ENCODE peak calls at places on chromosomes 13 and 19, in seven cellular contexts. Z is sigmoid colon, B is tibial nerve, H is transverse colon, P is SK-N-SH, Y is upper lobe of left lung, N is ovary. O is an unnamed sample.

GRCh38 chr19:3818479-3818878 is 32.3 kb upstream of the MATK start:
- DNase-seq in Z (no peak), B (no peak), H (no peak), P (no peak), Y (no peak), N (no peak), O (no peak)

GRCh38 chr19:34985249-34986022 is 14.7 kb upstream of the GRAMD1A start:
- DNase-seq in Z (no peak), B (no peak), H (no peak), P (no peak), Y (no peak), N (no peak), O (no peak)

GRCh38 chr13:110405597-110406450 is 98.7 kb downstream of the COL4A2 start:
- DNase-seq in Z (no peak), B (no peak), H (no peak), P (no peak), Y (no peak), N (no peak), O (no peak)

GRCh38 chr13:26502826-26503225 is 54.7 kb upstream of the WASF3 start:
- DNase-seq in Z (peak; percentile 80), B (no peak), H (no peak), P (no peak), Y (no peak), N (no peak), O (no peak)

GRCh38 chr13:114097893-114098688 is 34.3 kb downstream of the RASA3 start:
- DNase-seq in Z (peak; percentile 57), B (peak; percentile 8), H (peak; percentile 7), P (peak; percentile 83), Y (peak; percentile 62), N (no peak), O (no peak)

GRCh38 chr13:64305246-64305645 is 2889.6 kb upstream of the PCDH20 start:
- DNase-seq in Z (no peak), B (no peak), H (no peak), P (no peak), Y (no peak), N (no peak), O (no peak)

GRCh38 chr19:10226376-10227214 is 4.5 kb downstream of the S1PR2 start:
- DNase-seq in Z (peak; percentile 96), B (peak; percentile 72), H (peak; percentile 58), P (peak; percentile 92), Y (peak; percentile 88), N (peak; percentile 92), O (peak; percentile 95)

GRCh38 chr13:113645329-113645728 is 12.7 kb downstream of the ATP4B start:
- DNase-seq in Z (no peak), B (no peak), H (peak; percentile 6), P (no peak), Y (no peak), N (no peak), O (no peak)

GRCh38 chr13:59562924-59563323 is 600.8 kb downstream of the DIAPH3 start:
- DNase-seq in Z (no peak), B (no peak), H (no peak), P (no peak), Y (no peak), N (no peak), O (no peak)

GRCh38 chr13:20911037-20911436 is 8.5 kb upstream of the XPO4 start:
- DNase-seq in Z (no peak), B (no peak), H (no peak), P (no peak), Y (no peak), N (no peak), O (no peak)

GRCh38 chr19:28874742-28875141 is 338.2 kb downstream of the UQCRFS1 start:
- DNase-seq in Z (no peak), B (no peak), H (no peak), P (no peak), Y (no peak), N (no peak), O (no peak)

GRCh38 chr19:16198363-16198636 is 589 bp downstream of the AP1M1 start:
- DNase-seq in Z (no peak), B (no peak), H (peak; percentile 40), P (no peak), Y (peak; percentile 88), N (no peak), O (no peak)

GRCh38 chr13:107669356-107669755 is 546.0 kb downstream of the LIG4 start:
- DNase-seq in Z (no peak), B (no peak), H (no peak), P (no peak), Y (no peak), N (no peak), O (no peak)

GRCh38 chr13:84400711-84401110 is 518.4 kb upstream of the SLITRK1 start:
- DNase-seq in Z (no peak), B (no peak), H (no peak), P (no peak), Y (no peak), N (no peak), O (no peak)

GRCh38 chr13:51729853-51730553 is 74.0 kb downstream of the DHRS12 start:
- DNase-seq in Z (peak; percentile 86), B (no peak), H (peak; percentile 19), P (no peak), Y (no peak), N (peak; percentile 48), O (no peak)

GRCh38 chr19:5645409-5645808 is 22.5 kb downstream of the SAFB start:
- DNase-seq in Z (peak; percentile 42), B (no peak), H (no peak), P (no peak), Y (no peak), N (no peak), O (no peak)

GRCh38 chr19:3367572-3368440 is 1.4 kb downstream of the NFIC start:
- DNase-seq in Z (no peak), B (no peak), H (no peak), P (peak; percentile 56), Y (no peak), N (no peak), O (no peak)

GRCh38 chr19:48490980-48491792 is 20.4 kb downstream of the LMTK3 start:
- DNase-seq in Z (no peak), B (no peak), H (peak; percentile 66), P (peak; percentile 82), Y (peak; percentile 83), N (peak; percentile 52), O (no peak)

GRCh38 chr19:10773969-10774368 is 56.1 kb downstream of the DNM2 start:
- DNase-seq in Z (no peak), B (no peak), H (no peak), P (no peak), Y (no peak), N (no peak), O (no peak)

GRCh38 chr13:113670541-113670940 is 3.5 kb downstream of the GRK1 start:
- DNase-seq in Z (peak; percentile 36), B (no peak), H (peak; percentile 3), P (no peak), Y (peak; percentile 56), N (peak; percentile 5), O (no peak)

GRCh38 chr19:12985049-12985776 is 10.1 kb upstream of the NFIX start:
- DNase-seq in Z (peak; percentile 82), B (peak; percentile 80), H (peak; percentile 88), P (no peak), Y (peak; percentile 67), N (no peak), O (peak; percentile 92)

GRCh38 chr13:43397110-43397509 is 373.7 kb downstream of the DNAJC15 start:
- DNase-seq in Z (no peak), B (no peak), H (no peak), P (no peak), Y (no peak), N (no peak), O (no peak)

GRCh38 chr19:52138614-52139290 is 986 bp downstream of the ZNF616 start:
- DNase-seq in Z (no peak), B (no peak), H (peak; percentile 25), P (peak; percentile 61), Y (peak; percentile 22), N (peak; percentile 18), O (no peak)

GRCh38 chr13:99992912-99993311 is 11.3 kb downstream of the ZIC2 start:
- DNase-seq in Z (no peak), B (no peak), H (no peak), P (no peak), Y (no peak), N (no peak), O (no peak)
- TF ChIP-seq EP300 in Z (no peak), B (no peak), H (no peak), P (no peak), Y (no peak), N (no peak), O (no peak)

GRCh38 chr19:46429999-46430398 is 1.3 kb upstream of the PNMA8C start:
- DNase-seq in Z (no peak), B (no peak), H (no peak), P (no peak), Y (no peak), N (no peak), O (no peak)

GRCh38 chr19:46426506-46427162 is 2.1 kb downstream of the PNMA8C start:
- DNase-seq in Z (peak; percentile 83), B (no peak), H (peak; percentile 46), P (peak; percentile 94), Y (peak; percentile 88), N (peak; percentile 90), O (no peak)

GRCh38 chr19:46427518-46427917 is 1.2 kb downstream of the PNMA8C start:
- DNase-seq in Z (no peak), B (no peak), H (no peak), P (no peak), Y (no peak), N (no peak), O (no peak)

GRCh38 chr19:46426035-46426505 is 2.7 kb downstream of the PNMA8C start:
- DNase-seq in Z (no peak), B (no peak), H (no peak), P (no peak), Y (no peak), N (no peak), O (no peak)

GRCh38 chr19:46428278-46429141 is at the start of gene PNMA8C:
- DNase-seq in Z (peak; percentile 82), B (no peak), H (peak; percentile 50), P (peak; percentile 91), Y (peak; percentile 87), N (peak; percentile 62), O (no peak)
- TF ChIP-seq EP300 in Z (no peak), B (no peak), H (no peak), P (no peak), Y (no peak), N (no peak), O (no peak)

DNA sequence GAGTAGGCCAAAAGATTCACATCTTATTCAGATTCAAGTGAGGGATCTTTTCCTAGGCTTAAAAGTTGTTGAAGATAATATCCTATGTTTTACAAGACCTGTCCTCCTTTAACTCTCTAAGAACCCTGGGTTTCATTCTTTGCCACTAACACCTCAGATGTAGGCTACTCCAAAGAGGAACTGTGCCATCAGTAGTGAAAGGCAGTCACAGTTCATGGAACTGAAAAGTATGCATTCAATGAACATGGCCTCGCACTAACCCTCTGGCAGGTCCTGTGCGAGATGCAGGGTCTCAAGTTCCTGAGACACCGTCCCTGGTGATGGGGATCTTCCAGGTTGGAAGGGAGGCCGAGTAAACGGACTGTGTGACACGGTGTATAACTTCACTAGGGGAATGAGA is 4.3 kb downstream of the LGALS14 start:
- DNase-seq in Z (no peak), B (no peak), H (no peak), P (no peak), Y (no peak), N (no peak), O (no peak)
- TF ChIP-seq EP300 in Z (no peak), B (no peak), H (no peak), P (no peak), Y (no peak), N (no peak), O (no peak)

DNA sequence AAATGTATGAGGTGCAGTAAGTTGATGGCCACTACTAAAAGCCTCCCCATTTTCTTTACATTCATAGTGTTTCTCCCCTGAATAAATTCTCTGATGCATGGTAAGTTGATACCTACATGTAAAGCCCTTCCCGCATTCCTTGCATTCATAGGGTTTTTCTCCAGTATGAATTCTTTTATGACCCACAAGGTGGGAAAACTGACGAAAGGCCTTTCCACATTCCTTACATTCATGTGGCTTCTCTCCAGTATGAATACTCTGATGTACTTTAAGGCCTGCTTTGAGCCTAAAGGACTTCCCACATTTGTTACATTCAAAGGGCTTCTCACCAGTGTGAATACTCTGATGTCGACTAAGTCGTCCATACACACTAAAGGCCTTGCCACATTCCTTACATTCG is 20.5 kb downstream of the ZNF607 start:
- DNase-seq in Z (no peak), B (no peak), H (no peak), P (no peak), Y (no peak), N (no peak), O (no peak)
- TF ChIP-seq EP300 in Z (no peak), B (no peak), H (no peak), P (no peak), Y (no peak), N (no peak), O (no peak)